ENCODE peak calls at places on chromosomes 1 and 21, in four cellular contexts. C is OCI-LY7, Y is PC-3, T is MM.1S. L is an unnamed sample. For H3K36me3, the result is how much of the 10 kb centered on the place peaks cover.

GRCh38 chr21:32364387-32364786 is 28.4 kb downstream of the URB1 start:
- DNase-seq in C (no peak), Y (no peak), T (no peak), L (peak)

GRCh38 chr1:115837762-115838421 is 3.0 kb downstream of the NHLH2 start:
- DNase-seq in C (no peak), Y (no peak), T (no peak), L (peak)

GRCh38 chr1:38134294-38134755 is 87.7 kb upstream of the POU3F1 start:
- DNase-seq in C (no peak), Y (no peak), T (no peak), L (no peak)

GRCh38 chr1:31617917-31618746 is 643 bp downstream of the HCRTR1 start:
- DNase-seq in C (peak), Y (peak), T (peak), L (peak)

GRCh38 chr1:209854196-209854595 is 26.4 kb downstream of the UTP25 start:
- DNase-seq in C (no peak), Y (no peak), T (no peak), L (no peak)

GRCh38 chr1:154431586-154432373 is 26.6 kb downstream of the IL6R start:
- DNase-seq in C (no peak), Y (peak), T (no peak), L (no peak)

GRCh38 chr1:100785399-100786082 is 66.0 kb downstream of the VCAM1 start:
- DNase-seq in C (no peak), Y (peak), T (no peak), L (no peak)

GRCh38 chr1:154456631-154457030 is 45.4 kb upstream of the TDRD10 start:
- DNase-seq in C (no peak), Y (no peak), T (no peak), L (no peak)

GRCh38 chr1:111666828-111667227 is 47.2 kb downstream of the RAP1A start:
- DNase-seq in C (no peak), Y (no peak), T (no peak), L (peak)

GRCh38 chr1:21742578-21742977 is 40.4 kb downstream of the USP48 start:
- DNase-seq in C (no peak), Y (no peak), T (no peak), L (no peak)

GRCh38 chr1:44805311-44806024 is 1.7 kb downstream of the DYNLT4 start:
- DNase-seq in C (no peak), Y (no peak), T (no peak), L (no peak)

GRCh38 chr1:63294797-63295594 is 27.4 kb upstream of the FOXD3 start:
- DNase-seq in C (no peak), Y (no peak), T (no peak), L (peak)

GRCh38 chr1:8026976-8027747 is 1.1 kb upstream of the ERRFI1 start:
- DNase-seq in C (no peak), Y (peak), T (no peak), L (peak)

GRCh38 chr1:171424494-171424893 is 60.8 kb upstream of the PRRC2C start:
- DNase-seq in C (no peak), Y (peak), T (no peak), L (no peak)

DNA sequence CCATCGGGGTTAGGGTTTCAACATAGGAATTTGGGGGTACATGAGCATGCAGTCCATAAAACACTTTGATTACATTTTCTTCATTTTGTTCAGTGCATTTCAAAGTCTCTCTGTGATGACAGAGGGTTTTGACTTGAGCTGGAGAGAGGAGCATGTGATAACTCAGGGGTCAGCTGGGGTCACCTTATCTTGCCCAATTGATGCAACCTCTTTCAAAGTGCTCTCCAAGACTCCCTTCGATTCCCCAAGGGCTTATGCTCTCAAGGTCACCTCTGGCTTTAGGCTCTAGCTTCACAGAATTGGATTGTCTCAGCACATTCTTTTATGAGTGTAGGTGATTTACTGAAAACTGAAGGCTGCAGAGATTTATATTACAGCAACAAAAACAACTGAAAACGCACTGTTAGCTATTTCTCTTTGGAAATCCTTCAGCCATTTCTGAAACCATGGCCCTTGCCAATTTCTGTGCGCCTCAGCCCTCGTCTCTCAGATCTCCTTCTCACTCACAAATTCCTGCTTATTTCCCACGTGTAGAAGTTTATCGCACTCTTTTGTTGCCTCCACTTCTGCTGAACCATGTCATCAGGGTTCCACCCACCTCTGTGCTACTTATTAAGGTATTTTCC is 34.5 kb upstream of the MAP1LC3C start:
- DNase-seq in C (no peak), Y (no peak), T (no peak), L (no peak)
- TF ChIP-seq EZH2phosphoT487 in C (no peak), Y (no peak), T (no peak), L (no peak)

GRCh38 chr21:41360072-41360821 is 1.6 kb upstream of the MX2 start:
- DNase-seq in C (peak), Y (peak), T (no peak), L (peak)

GRCh38 chr21:41362605-41363369 is 960 bp downstream of the MX2 start:
- DNase-seq in C (no peak), Y (no peak), T (no peak), L (no peak)

GRCh38 chr21:41361786-41362604 is at the start of gene MX2:
- DNase-seq in C (peak), Y (peak), T (peak), L (no peak)

GRCh38 chr21:41359289-41359688 is 2.5 kb upstream of the MX2 start:
- DNase-seq in C (no peak), Y (no peak), T (no peak), L (peak)

GRCh38 chr21:41361053-41361785 is 608 bp upstream of the MX2 start:
- DNase-seq in C (no peak), Y (no peak), T (no peak), L (no peak)
- H3K4me2 ChIP-seq in C (peak), Y (peak), T (peak), L (no peak)

DNA sequence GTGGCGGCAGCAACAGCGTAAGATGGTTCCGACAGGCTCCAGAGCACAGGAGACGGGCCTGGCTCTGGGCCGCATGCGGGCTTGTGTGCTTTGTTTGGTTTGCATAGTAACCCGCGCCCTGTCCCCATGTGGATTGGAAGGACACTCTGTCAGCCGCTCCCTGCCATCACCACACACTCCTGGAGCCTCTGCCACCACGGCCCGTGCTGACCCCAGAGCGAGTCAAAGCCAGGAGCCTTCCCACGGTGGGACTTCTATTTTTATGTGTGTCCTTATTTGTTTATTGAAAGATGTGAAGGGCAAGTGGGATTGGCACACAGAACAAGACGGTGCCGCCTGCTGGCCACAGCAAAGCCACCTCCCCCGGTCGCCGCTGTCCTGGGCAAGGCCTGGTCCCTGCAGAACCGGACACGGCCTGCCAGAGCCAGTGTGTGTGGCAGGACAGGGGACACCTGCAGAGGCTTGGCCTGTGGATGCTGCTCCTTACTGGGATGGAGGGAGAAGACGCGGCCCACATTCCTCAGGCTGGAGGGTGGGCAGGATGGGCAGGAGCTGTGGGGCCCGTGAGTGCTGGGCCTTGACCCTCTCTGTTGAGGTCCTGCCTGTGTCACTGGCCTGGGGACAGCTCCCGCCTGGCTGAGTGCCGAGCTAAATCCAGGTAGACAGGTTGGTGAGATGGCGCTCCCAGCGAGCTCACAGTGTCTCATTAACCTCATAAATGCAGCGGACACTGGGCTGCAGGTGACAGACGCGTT is 64.4 kb downstream of the AGPAT3 start:
- DNase-seq in C (no peak), Y (no peak), T (no peak), L (no peak)
- H3K36me3 ChIP-seq in C (under half), Y (under half), T (under half), L (under half)

DNA sequence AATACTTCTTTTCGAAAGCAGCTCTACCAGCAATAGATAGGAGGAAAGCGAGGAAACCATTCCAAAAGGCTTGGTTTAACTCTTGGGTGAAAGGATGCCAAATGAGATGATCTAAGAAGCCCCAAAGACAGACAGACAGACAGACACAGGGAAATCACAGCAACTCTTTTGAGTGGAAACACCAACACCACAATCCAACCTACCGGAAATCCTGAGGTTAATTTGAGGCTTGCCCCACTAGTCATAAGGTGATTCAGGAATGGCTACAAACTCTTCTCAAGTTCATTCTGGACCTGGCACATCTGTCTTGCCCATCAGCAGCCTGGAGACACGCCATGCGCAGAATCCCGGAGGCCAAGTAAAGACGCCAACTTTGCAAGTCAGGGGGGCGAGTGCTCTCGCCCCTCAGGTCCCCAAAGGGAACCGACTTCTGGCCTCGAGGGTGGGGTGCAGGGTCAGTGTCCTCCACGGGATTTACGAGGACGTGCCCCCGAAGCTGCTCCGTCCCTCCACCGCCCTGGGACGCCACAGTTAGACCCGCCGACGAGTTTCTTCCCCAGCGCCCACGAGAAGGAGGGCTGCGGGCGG is 763 bp downstream of the EVI5 start:
- DNase-seq in C (peak), Y (peak), T (peak), L (peak)
- TF ChIP-seq EZH2phosphoT487 in C (no peak), Y (no peak), T (no peak), L (no peak)